ENCODE peak calls at places on chromosome 3, in eight cellular contexts. J is NCI-H1092; V is H9; O is left cardiac atrium; Q is ELF-1; X is myocyte; G is GM04504; B is activated T-cell treated with anti-CD3 and anti-CD28 coated beads, Interleukin-2, amount 50 U/mL, for 1 hour. H is an unnamed sample.

GRCh38 chr3:186988806-186989205 is 58.5 kb downstream of the ST6GAL1 start:
- DNase-seq in G (no peak), B (no peak), X (no peak), O (no peak), V (no peak), J (no peak), Q (no peak), H (no peak)

GRCh38 chr3:45499529-45499928 is 95.0 kb upstream of the LIMD1 start:
- DNase-seq in J (no peak), V (no peak), O (no peak), X (peak; percentile 66), B (no peak), Q (no peak), G (no peak), H (peak; percentile 64)

GRCh38 chr3:162769559-162769958 is 1273.0 kb downstream of the OTOL1 start:
- DNase-seq in Q (no peak), V (no peak), O (no peak), X (peak; percentile 28), G (no peak), B (no peak), J (no peak), H (no peak)

GRCh38 chr3:39079530-39079929 is 27.7 kb downstream of the WDR48 start:
- DNase-seq in J (no peak), G (no peak), O (no peak), Q (no peak), B (no peak), V (no peak), X (no peak), H (no peak)

GRCh38 chr3:45555154-45555591 is 39.4 kb upstream of the LIMD1 start:
- DNase-seq in Q (peak; percentile 36), B (no peak), G (no peak), V (no peak), J (no peak), X (no peak), O (no peak), H (no peak)

GRCh38 chr3:107847791-107848190 is 243.0 kb downstream of the CD47 start:
- DNase-seq in Q (no peak), B (no peak), X (peak; percentile 56), J (no peak), O (no peak), G (no peak), V (no peak), H (no peak)

GRCh38 chr3:182460303-182460702 is 333.0 kb upstream of the ATP11B start:
- DNase-seq in B (no peak), Q (no peak), V (no peak), X (no peak), O (no peak), J (no peak), G (no peak), H (no peak)

GRCh38 chr3:64316971-64317370 is 91.7 kb upstream of the PRICKLE2 start:
- DNase-seq in G (no peak), O (no peak), Q (no peak), J (no peak), V (no peak), X (no peak), B (no peak), H (no peak)

GRCh38 chr3:112807685-112808084 is 39.0 kb downstream of the CD200R1L start:
- DNase-seq in O (no peak), G (no peak), J (no peak), B (no peak), X (no peak), Q (no peak), V (no peak), H (no peak)

GRCh38 chr3:63995056-63995576 is 28.2 kb downstream of the PSMD6 start:
- DNase-seq in X (no peak), V (no peak), O (no peak), B (no peak), Q (no peak), G (no peak), J (no peak), H (no peak)

GRCh38 chr3:27590437-27591320 is 106.5 kb upstream of the SLC4A7 start:
- DNase-seq in G (no peak), J (no peak), Q (no peak), X (no peak), V (no peak), B (no peak), O (no peak), H (peak; percentile 99)

GRCh38 chr3:127100459-127101410 is 92.2 kb upstream of the PRR23E start:
- DNase-seq in Q (peak; percentile 62), G (no peak), B (no peak), V (no peak), O (no peak), J (no peak), X (no peak), H (no peak)

GRCh38 chr3:188064831-188065493 is 89.0 kb upstream of the LPP start:
- DNase-seq in O (no peak), X (no peak), J (no peak), V (no peak), B (no peak), Q (no peak), G (no peak), H (no peak)

GRCh38 chr3:82055792-82056191 is 294.3 kb upstream of the GBE1 start:
- DNase-seq in G (no peak), O (no peak), V (no peak), X (peak; percentile 8), J (no peak), B (no peak), Q (no peak), H (no peak)

GRCh38 chr3:195185574-195185973 is 85.4 kb downstream of the XXYLT1 start:
- DNase-seq in G (no peak), Q (peak; percentile 91), B (no peak), V (no peak), J (no peak), O (no peak), X (no peak), H (no peak)

GRCh38 chr3:171239757-171240503 is 213.4 kb upstream of the SLC2A2 start:
- DNase-seq in X (no peak), B (no peak), O (no peak), V (no peak), G (no peak), Q (no peak), J (no peak), H (no peak)

GRCh38 chr3:52432225-52432624 is 12.7 kb downstream of the SEMA3G start:
- DNase-seq in J (no peak), X (no peak), Q (no peak), O (no peak), G (no peak), V (no peak), B (no peak), H (no peak)

GRCh38 chr3:102105113-102105642 is 255.9 kb downstream of the NFKBIZ start:
- DNase-seq in V (no peak), G (no peak), X (peak; percentile 46), J (no peak), B (no peak), Q (no peak), O (no peak), H (no peak)

GRCh38 chr3:193874512-193874911 is 261.4 kb upstream of the HES1 start:
- DNase-seq in O (no peak), Q (no peak), X (no peak), G (no peak), B (no peak), J (no peak), V (no peak), H (no peak)

GRCh38 chr3:32009101-32009500 is 27.6 kb downstream of the ZNF860 start:
- DNase-seq in J (no peak), V (no peak), O (no peak), G (no peak), X (peak; percentile 61), B (no peak), Q (no peak), H (no peak)

GRCh38 chr3:33062814-33063346 is 34.1 kb downstream of the GLB1 start:
- DNase-seq in G (no peak), O (no peak), J (no peak), V (no peak), Q (no peak), X (no peak), B (no peak), H (no peak)

GRCh38 chr3:182366746-182367145 is 426.6 kb upstream of the ATP11B start:
- DNase-seq in G (no peak), B (no peak), O (no peak), J (no peak), X (no peak), Q (no peak), V (no peak), H (no peak)

GRCh38 chr3:101695779-101696372 is 9.4 kb upstream of the RPL24 start:
- DNase-seq in G (peak; percentile 25), V (no peak), B (no peak), O (no peak), Q (peak; percentile 58), J (no peak), X (peak; percentile 77), H (peak; percentile 79)

GRCh38 chr3:25904248-25904647 is 114.4 kb downstream of the OXSM start:
- DNase-seq in Q (no peak), X (no peak), O (no peak), V (peak; percentile 42), G (no peak), B (no peak), J (no peak), H (peak; percentile 28)

GRCh38 chr3:29279830-29280229 is 1.0 kb upstream of the RBMS3 start:
- DNase-seq in G (no peak), Q (no peak), X (peak; percentile 88), O (peak; percentile 56), B (no peak), V (no peak), J (no peak), H (no peak)

GRCh38 chr3:133213942-133214341 is 175.8 kb downstream of the TMEM108 start:
- DNase-seq in G (no peak), J (no peak), O (peak; percentile 53), B (no peak), Q (no peak), V (no peak), X (no peak), H (no peak)

GRCh38 chr3:134366221-134366927 is 7.9 kb downstream of the AMOTL2 start:
- DNase-seq in X (no peak), O (no peak), G (no peak), B (no peak), Q (peak; percentile 7), V (peak; percentile 23), J (no peak), H (no peak)

GRCh38 chr3:174270841-174271240 is 588.3 kb upstream of the NAALADL2 start:
- DNase-seq in X (peak; percentile 58), V (no peak), B (no peak), O (no peak), J (no peak), G (peak; percentile 40), Q (no peak), H (peak; percentile 40)

GRCh38 chr3:126886217-126886616 is 96.7 kb upstream of the PLXNA1 start:
- DNase-seq in Q (no peak), G (no peak), J (no peak), V (no peak), B (no peak), X (peak; percentile 45), O (no peak), H (no peak)